ENCODE peak calls at places on chromosomes 11 and 22, in six cellular contexts. Z, K, H, B, J and X are unnamed samples.

GRCh38 chr11:25206762-25207161 is 709.9 kb downstream of the LUZP2 start:
- DNase-seq in K (no peak), B (no peak), J (no peak), Z (no peak), H (no peak), X (no peak)

GRCh38 chr11:70423523-70424505 is 25.5 kb downstream of the CTTN start:
- DNase-seq in Z (peak; percentile 67), K (no peak), H (peak; percentile 96), B (no peak), J (no peak), X (no peak)

GRCh38 chr11:6516865-6517264 is 19.8 kb downstream of the DNHD1 start:
- DNase-seq in Z (no peak), B (no peak), H (no peak), J (no peak), K (no peak), X (no peak)

GRCh38 chr11:9838961-9839360 is 175.1 kb downstream of the SWAP70 start:
- DNase-seq in H (peak; percentile 84), K (no peak), J (no peak), B (no peak), Z (no peak), X (no peak)

GRCh38 chr11:36027731-36028130 is 83.9 kb downstream of the LDLRAD3 start:
- DNase-seq in H (no peak), J (no peak), B (no peak), K (no peak), Z (no peak), X (no peak)

GRCh38 chr11:40513281-40513680 is 946.2 kb downstream of the LRRC4C start:
- DNase-seq in B (no peak), H (no peak), Z (no peak), J (no peak), K (no peak), X (no peak)

GRCh38 chr22:31230871-31231621 is 18.9 kb downstream of the LIMK2 start:
- DNase-seq in B (peak; percentile 72), Z (peak; percentile 63), H (peak; percentile 46), J (peak; percentile 39), K (peak; percentile 43), X (no peak)

GRCh38 chr22:38257650-38258246 is 15.1 kb downstream of the TMEM184B start:
- DNase-seq in K (no peak), Z (no peak), J (no peak), H (peak; percentile 18), B (no peak), X (no peak)

GRCh38 chr22:37196539-37197450 is 8.7 kb upstream of the C1QTNF6 start:
- DNase-seq in J (no peak), Z (peak; percentile 95), H (peak; percentile 87), B (no peak), K (peak; percentile 68), X (no peak)